ENCODE peak calls at places on chromosomes 16 and 17, in five cellular contexts. F, D, G, K and B are unnamed samples.
A peak's percentile ranks its signal among the peaks of the same experiment; 100 is the strongest.

GRCh38 chr17:45320349-45320930 is 3.6 kb upstream of the MAP3K14 start:
- DNase-seq in F (no peak), D (no peak), G (no peak), K (no peak), B (peak; percentile 19)

GRCh38 chr16:3577302-3577752 is at the start of gene NLRC3:
- DNase-seq in F (no peak), D (no peak), G (peak; percentile 29), K (no peak), B (peak; percentile 44)

GRCh38 chr16:7085776-7086175 is 246.9 kb upstream of the RBFOX1 start:
- DNase-seq in F (no peak), D (no peak), G (no peak), K (no peak), B (no peak)

GRCh38 chr17:3511841-3512511 is 36.2 kb downstream of the ASPA start:
- DNase-seq in F (no peak), D (no peak), G (no peak), K (no peak), B (no peak)

GRCh38 chr17:3750926-3751325 is 27.2 kb downstream of the HASPIN start:
- DNase-seq in F (no peak), D (no peak), G (no peak), K (no peak), B (peak; percentile 56)

GRCh38 chr17:15965510-15965909 is 20.6 kb downstream of the ADORA2B start:
- DNase-seq in F (no peak), D (no peak), G (no peak), K (no peak), B (no peak)

GRCh38 chr16:5001571-5001970 is 32.2 kb downstream of the NAGPA start:
- DNase-seq in F (no peak), D (no peak), G (no peak), K (no peak), B (no peak)

GRCh38 chr16:69567031-69567680 is 1.4 kb downstream of the NFAT5 start:
- DNase-seq in F (no peak), D (no peak), G (no peak), K (peak; percentile 66), B (peak; percentile 29)

GRCh38 chr17:64171041-64171440 is 41.1 kb upstream of the ERN1 start:
- DNase-seq in F (no peak), D (no peak), G (no peak), K (no peak), B (no peak)

GRCh38 chr17:4753392-4753791 is 13.7 kb upstream of the CXCL16 start:
- DNase-seq in F (no peak), D (no peak), G (no peak), K (no peak), B (no peak)

GRCh38 chr16:70331588-70332358 is 14.9 kb upstream of the DDX19A start:
- DNase-seq in F (no peak), D (no peak), G (no peak), K (peak; percentile 9), B (no peak)

GRCh38 chr16:20612551-20613470 is 36.6 kb upstream of the ACSM2B start:
- DNase-seq in F (no peak), D (peak; percentile 54), G (no peak), K (peak; percentile 23), B (no peak)

DNA sequence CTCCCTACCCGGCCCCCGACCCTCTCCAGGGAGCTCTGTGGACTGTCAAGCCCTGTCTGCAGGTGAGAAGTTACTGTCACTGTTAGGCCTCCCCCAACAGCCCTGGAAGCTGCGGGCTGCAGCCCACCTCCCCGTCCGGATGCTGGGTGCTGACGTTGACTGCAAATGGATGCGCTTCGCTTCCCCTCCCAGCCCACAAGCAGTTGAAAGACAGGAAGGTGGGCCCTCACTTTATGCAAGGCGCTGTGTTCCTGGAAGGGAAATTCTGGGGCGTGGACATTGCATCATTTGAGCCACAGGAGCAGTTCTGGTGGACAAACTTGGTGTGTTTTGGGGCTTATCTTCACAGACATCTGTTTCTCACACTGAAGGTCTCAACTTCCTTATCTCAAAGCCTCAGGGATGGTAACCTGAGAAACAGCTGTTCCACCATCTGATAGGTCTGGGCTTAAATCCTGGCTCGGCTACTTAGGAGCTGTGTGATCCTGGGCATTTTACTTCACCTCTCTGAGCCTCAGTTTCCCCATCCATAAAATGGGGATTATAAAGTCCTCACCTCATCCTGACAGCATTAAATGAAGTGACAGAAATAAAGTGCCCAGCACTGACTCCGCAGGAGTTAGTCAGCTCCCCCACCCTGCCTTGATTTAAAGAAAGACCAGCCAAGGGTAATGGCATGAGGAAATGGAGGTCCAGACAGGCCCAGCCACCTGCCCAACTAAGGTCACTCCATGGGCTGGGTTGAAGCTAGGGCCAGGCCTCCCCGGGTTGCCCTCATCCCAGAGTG is 4.6 kb upstream of the DRC7 start:
- DNase-seq in F (no peak), D (no peak), G (peak; percentile 6), K (peak; percentile 18), B (peak; percentile 20)
- H3K27ac ChIP-seq in F (peak overlapping the region; percentile 10), D (no peak overlapping the region), G (peak overlapping the region; percentile 71), K (no peak overlapping the region), B (no peak overlapping the region)

DNA sequence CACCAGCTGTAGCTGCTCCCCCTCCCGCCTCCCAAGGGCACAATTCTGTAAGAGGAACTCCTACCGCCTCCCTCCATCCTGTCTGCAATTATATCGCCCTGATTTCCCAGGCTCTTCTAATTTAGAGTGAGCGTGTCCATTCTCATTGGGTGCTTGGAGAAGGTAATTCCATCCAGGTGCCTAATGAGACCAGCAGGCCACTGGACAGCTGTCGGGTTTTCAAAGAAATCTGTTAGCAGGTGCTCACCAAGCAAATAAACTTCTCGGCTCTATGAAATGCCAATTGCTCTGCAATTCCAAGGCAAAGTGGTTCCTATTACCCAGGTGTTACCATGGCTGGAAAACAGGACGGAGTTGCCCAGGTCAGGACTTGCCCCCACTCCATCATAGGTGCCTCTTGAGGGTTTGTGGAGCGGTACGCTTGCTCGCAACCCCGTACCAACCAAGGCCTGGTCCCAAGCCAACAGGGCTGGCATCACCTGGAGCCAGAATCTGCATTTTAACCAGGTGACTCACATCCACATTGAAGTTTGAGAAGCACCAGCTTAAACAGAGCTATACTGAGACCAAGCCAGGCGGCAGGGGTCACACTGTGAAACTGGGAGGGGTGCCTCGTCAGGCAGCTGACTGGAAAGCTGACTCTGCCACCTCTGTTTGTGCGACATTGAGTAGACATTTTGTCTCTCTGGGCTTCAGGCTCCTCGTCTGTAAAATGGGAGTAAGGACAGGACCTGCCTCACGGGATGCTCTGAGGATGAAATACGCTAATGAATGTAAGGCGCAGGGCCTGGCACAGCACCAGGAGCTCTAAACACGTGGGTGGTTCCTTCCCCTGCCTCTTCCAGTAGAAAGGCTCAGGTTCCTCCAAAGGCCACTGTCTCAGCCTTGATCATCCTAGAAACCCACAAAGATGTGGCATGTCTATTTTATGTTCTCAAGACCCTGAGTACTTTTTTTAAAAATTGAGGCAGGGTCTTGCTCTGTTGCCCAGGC is 16.6 kb upstream of the MEAK7 start:
- DNase-seq in F (no peak), D (no peak), G (no peak), K (no peak), B (no peak)
- H3K4me1 ChIP-seq in F (no peaks in the 10 kb centered on the region), D (no peaks in the 10 kb centered on the region), G (peaks cover 40% of the 10 kb centered on the region), K (no peaks in the 10 kb centered on the region), B (peaks cover 39% of the 10 kb centered on the region)

GRCh38 chr17:81524865-81525159 is 3.4 kb upstream of the FSCN2 start:
- DNase-seq in F (peak; percentile 10), D (no peak), G (no peak), K (no peak), B (no peak)

GRCh38 chr17:81524063-81524864 is 3.9 kb upstream of the FSCN2 start:
- DNase-seq in F (peak; percentile 13), D (no peak), G (no peak), K (no peak), B (no peak)

GRCh38 chr17:81520021-81520894 is 7.7 kb upstream of the ACTG1 start:
- DNase-seq in F (peak; percentile 24), D (no peak), G (no peak), K (peak; percentile 12), B (peak; percentile 39)

GRCh38 chr17:81522491-81523125 is 5.6 kb upstream of the FSCN2 start:
- DNase-seq in F (peak; percentile 12), D (no peak), G (no peak), K (no peak), B (peak; percentile 20)

DNA sequence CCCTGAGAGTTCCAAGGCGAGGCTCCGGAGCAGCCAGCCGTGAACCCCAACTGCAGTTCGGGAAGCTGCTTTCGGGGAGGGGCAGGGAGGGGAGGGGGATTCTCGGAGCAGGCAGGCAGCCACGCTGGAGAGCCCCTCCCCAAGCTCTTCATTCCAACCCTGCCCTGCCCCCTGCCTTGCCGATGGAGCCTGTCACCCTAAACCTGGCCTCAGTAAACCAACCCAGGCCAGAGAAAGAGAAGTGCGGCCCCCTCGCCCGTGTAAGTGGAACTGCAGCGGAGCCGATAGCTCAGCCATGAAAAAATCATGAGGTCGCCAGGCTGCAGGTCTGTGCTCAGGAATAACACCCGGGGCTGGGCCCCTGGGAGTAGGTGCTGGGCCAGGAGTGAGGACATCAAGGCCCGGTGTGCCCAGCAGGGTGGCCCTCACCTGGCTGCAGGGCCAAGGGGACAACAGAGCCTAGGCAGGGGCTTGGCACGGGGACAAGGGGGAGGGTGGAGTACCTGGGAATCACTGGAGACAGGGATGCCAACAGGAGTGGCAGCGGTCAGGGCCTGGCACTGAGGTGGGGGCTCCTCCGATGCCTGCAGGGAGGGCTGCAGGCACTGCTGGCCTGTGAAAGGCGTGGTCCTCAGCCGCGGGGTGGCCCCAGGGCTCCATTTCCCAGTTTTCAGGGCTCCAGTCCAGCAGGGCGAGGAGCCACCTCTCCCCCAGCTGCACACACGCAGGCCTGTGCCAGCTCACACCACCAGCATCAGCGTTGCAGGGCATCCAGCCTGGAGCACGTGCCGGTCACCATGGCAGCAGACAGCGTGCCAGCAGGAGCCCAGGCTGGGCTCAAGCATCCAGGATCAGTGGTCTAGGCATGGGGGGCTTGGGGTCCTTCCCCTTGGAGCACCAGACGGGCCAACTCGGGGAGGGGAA is 4.8 kb upstream of the FSCN2 start:
- DNase-seq in F (no peak), D (no peak), G (no peak), K (peak; percentile 89), B (peak; percentile 33)
- H3K27me3 ChIP-seq in F (no peaks in the 10 kb centered on the region), D (no peaks in the 10 kb centered on the region), G (peaks cover 13% of the 10 kb centered on the region), K (peaks cover 5% of the 10 kb centered on the region), B (no peaks in the 10 kb centered on the region)

GRCh38 chr16:87459833-87460232 is 33.0 kb downstream of the ZCCHC14 start:
- DNase-seq in F (no peak), D (no peak), G (no peak), K (no peak), B (no peak)

GRCh38 chr16:87457724-87458423 is 35.0 kb downstream of the ZCCHC14 start:
- DNase-seq in F (no peak), D (no peak), G (no peak), K (no peak), B (peak; percentile 50)

GRCh38 chr16:87458424-87458915 is 34.4 kb downstream of the ZCCHC14 start:
- DNase-seq in F (no peak), D (no peak), G (no peak), K (no peak), B (no peak)

GRCh38 chr16:87459027-87459426 is 33.8 kb downstream of the ZCCHC14 start:
- DNase-seq in F (no peak), D (no peak), G (no peak), K (no peak), B (no peak)

DNA sequence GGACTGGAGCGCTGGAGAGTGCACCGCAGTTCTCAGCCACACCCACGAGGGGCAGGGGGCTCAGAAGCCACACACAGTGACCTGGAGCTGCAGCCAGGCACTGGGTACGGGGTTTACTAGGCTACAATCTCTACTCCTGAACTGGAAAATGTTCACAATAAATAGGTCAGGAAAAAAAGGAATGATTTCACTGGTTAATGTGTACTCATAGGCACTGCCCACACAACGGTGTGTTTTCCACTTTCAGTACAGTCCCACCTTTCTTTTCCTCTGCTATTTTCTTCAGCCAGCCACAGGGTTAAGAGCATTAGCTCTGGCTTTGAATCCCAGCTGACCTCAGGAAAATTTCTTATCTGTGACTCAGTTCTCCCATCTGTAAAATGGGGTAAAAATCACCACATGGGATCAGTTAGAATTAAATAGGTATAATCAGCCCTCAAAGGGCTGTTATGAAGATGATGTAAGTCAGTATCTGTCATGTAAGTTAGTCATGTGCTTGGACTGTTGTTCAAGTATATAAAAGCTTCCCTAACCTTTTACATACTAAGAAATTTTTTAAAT is 35.7 kb downstream of the ZCCHC14 start:
- DNase-seq in F (no peak), D (no peak), G (no peak), K (no peak), B (no peak)
- H3K27ac ChIP-seq in F (peak overlapping the region; percentile 62), D (no peak overlapping the region), G (no peak overlapping the region), K (no peak overlapping the region), B (no peak overlapping the region)